ENCODE peak calls at places on chromosomes 5 and 9, in five cellular contexts. T is astrocyte of the spinal cord, B is tibial nerve, P is NAMALWA, Y is T-helper 22 cell. V is an unnamed sample.

GRCh38 chr5:53191766-53192165 is 82.2 kb upstream of the MOCS2 start:
- DNase-seq in T (no peak), B (no peak), P (no peak), Y (no peak), V (no peak)

GRCh38 chr5:149205625-149206523 is 64.6 kb downstream of the ABLIM3 start:
- DNase-seq in Y (no peak), P (no peak), T (peak), B (no peak), V (no peak)

GRCh38 chr9:95736370-95736769 is 139.1 kb upstream of the ERCC6L2 start:
- DNase-seq in T (no peak), P (peak), B (no peak), Y (no peak), V (peak)

GRCh38 chr5:162593881-162594280 is 526.3 kb downstream of the GABRG2 start:
- DNase-seq in P (peak), Y (no peak), T (no peak), B (no peak), V (no peak)

GRCh38 chr9:18806277-18806676 is 226.7 kb downstream of the SAXO1 start:
- DNase-seq in P (no peak), T (no peak), B (no peak), Y (no peak), V (peak)

GRCh38 chr5:94017579-94017978 is 276.2 kb upstream of the POU5F2 start:
- DNase-seq in Y (no peak), P (no peak), B (no peak), T (peak), V (no peak)

GRCh38 chr5:18312016-18312415 is 677.8 kb downstream of the TAF11L14 start:
- DNase-seq in T (no peak), P (no peak), Y (no peak), B (no peak), V (no peak)

GRCh38 chr9:35945341-35946018 is 12.5 kb downstream of the OR2S2 start:
- DNase-seq in T (peak), B (peak), Y (peak), P (peak), V (peak)

GRCh38 chr9:129696803-129697110 is 31.3 kb downstream of the PRRX2 start:
- DNase-seq in P (no peak), T (no peak), Y (no peak), B (no peak), V (no peak)

GRCh38 chr9:96021616-96022444 is 146.3 kb downstream of the ERCC6L2 start:
- DNase-seq in B (no peak), T (no peak), Y (no peak), P (no peak), V (peak)

GRCh38 chr5:112795944-112796678 is 58.4 kb downstream of the APC start:
- DNase-seq in P (peak), T (peak), Y (no peak), B (no peak), V (peak)

GRCh38 chr9:36315283-36315682 is 57.0 kb upstream of the GNE start:
- DNase-seq in P (no peak), Y (no peak), B (no peak), T (no peak), V (no peak)

GRCh38 chr9:133115604-133116345 is 5.3 kb downstream of the RALGDS start:
- DNase-seq in P (no peak), B (no peak), T (peak), Y (peak), V (no peak)

GRCh38 chr5:159128070-159128507 is 28.4 kb upstream of the EBF1 start:
- DNase-seq in P (no peak), T (no peak), Y (no peak), B (no peak), V (no peak)

GRCh38 chr5:78293856-78294249 is 645 bp downstream of the AP3B1 start:
- DNase-seq in Y (no peak), P (peak), T (no peak), B (no peak), V (peak)